ENCODE peak calls at places on chromosomes 5 and 9, in nine cellular contexts. W is psoas muscle; O is RWPE2; D is hepatocyte; L is aorta; E is cardiac muscle cell; K is HCT116; X is CD4-positive, CD25-positive, alpha-beta regulatory T cell; G is mammary epithelial cell. R is an unnamed sample.

GRCh38 chr9:83981126-83981871 is 694 bp downstream of the RMI1 start:
- DNase-seq in W (peak; percentile 16), O (no peak), D (peak; percentile 73), L (no peak), E (peak; percentile 54), K (no peak), X (no peak), G (peak; percentile 69), R (peak; percentile 80)

GRCh38 chr9:127293314-127293713 is 28.7 kb downstream of the GARNL3 start:
- DNase-seq in W (no peak), O (no peak), D (no peak), L (no peak), E (no peak), K (no peak), X (no peak), G (no peak), R (no peak)

GRCh38 chr5:14167211-14167845 is 24.2 kb downstream of the TRIO start:
- DNase-seq in W (no peak), O (no peak), D (no peak), L (no peak), E (peak; percentile 38), K (no peak), X (no peak), G (peak; percentile 55), R (no peak)

GRCh38 chr5:126027652-126028051 is 395.6 kb upstream of the GRAMD2B start:
- DNase-seq in W (no peak), O (no peak), D (no peak), L (no peak), E (no peak), K (no peak), X (no peak), G (no peak), R (no peak)

GRCh38 chr9:114805670-114806551 is at the start of gene TNFSF15:
- DNase-seq in W (peak; percentile 12), O (peak; percentile 84), D (peak; percentile 74), L (peak; percentile 47), E (no peak), K (no peak), X (no peak), G (peak; percentile 82), R (no peak)

GRCh38 chr9:120767451-120767850 is 25.8 kb downstream of the FBXW2 start:
- DNase-seq in W (no peak), O (no peak), D (no peak), L (no peak), E (no peak), K (no peak), X (no peak), G (peak; percentile 36), R (no peak)

GRCh38 chr5:67214036-67214435 is 17.4 kb upstream of the CD180 start:
- DNase-seq in W (no peak), O (no peak), D (no peak), L (no peak), E (no peak), K (no peak), X (no peak), G (peak; percentile 21), R (no peak)

GRCh38 chr5:81751836-81752643 is 1.1 kb upstream of the SSBP2 start:
- DNase-seq in W (no peak), O (no peak), D (no peak), L (peak; percentile 73), E (peak; percentile 21), K (no peak), X (no peak), G (peak; percentile 12), R (no peak)

GRCh38 chr9:85723220-85723619 is 18.5 kb downstream of the AGTPBP1 start:
- DNase-seq in W (no peak), O (no peak), D (peak; percentile 45), L (no peak), E (no peak), K (no peak), X (peak; percentile 9), G (no peak), R (peak; percentile 55)

GRCh38 chr9:121266906-121267650 is 884 bp upstream of the GSN start:
- DNase-seq in W (no peak), O (no peak), D (no peak), L (no peak), E (no peak), K (no peak), X (no peak), G (no peak), R (no peak)

GRCh38 chr5:87122171-87122977 is 145.3 kb upstream of the RASA1 start:
- DNase-seq in W (no peak), O (no peak), D (no peak), L (no peak), E (no peak), K (no peak), X (no peak), G (no peak), R (no peak)

GRCh38 chr5:77943851-77944250 is 167.7 kb upstream of the TBCA start:
- DNase-seq in W (no peak), O (no peak), D (no peak), L (no peak), E (no peak), K (no peak), X (no peak), G (no peak), R (no peak)

GRCh38 chr5:94471496-94471895 is 146.9 kb downstream of the KIAA0825 start:
- DNase-seq in W (no peak), O (no peak), D (peak; percentile 11), L (no peak), E (peak; percentile 12), K (no peak), X (no peak), G (no peak), R (no peak)

GRCh38 chr9:77486968-77487367 is 161.2 kb downstream of the GNA14 start:
- DNase-seq in W (no peak), O (no peak), D (no peak), L (no peak), E (no peak), K (no peak), X (no peak), G (peak; percentile 63), R (no peak)

DNA sequence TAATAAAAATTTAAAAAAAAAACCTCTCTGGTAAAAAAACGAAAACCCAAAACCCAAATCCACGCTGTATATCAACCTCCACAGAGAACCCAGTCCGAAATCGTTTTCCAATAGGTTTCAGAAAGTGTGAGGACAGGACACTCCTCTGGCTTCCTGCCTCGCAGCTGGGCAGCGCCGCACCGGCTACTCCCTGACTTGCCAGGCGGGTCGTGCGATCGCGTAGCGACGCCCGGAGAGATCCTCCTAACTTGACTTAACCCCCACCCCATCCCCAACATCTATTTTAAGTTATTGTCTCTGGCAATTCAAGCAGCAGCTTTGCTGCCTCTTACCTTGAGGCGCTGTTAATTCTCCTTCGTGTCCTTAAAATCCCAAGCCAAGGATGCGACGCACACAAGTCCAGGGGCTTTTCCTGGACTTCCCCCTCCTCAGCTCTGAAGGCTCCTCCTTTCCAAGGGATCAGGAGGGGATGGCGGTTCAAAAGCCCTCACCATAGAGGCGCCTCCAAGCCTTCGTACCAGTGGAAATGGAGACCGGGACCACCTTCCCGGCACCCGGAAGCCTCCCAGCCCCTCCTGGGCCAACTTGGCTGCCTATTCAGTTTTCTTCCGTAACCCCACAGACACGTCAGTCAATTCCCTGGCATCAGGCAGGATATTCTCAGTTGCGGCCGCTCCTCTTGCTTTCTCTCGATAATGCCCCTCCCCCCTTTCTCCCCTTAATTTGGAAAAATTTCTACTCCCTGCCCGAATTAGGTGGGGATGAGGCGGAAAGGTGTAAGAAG is 1639.5 kb upstream of the C9orf72 start:
- DNase-seq in W (no peak), O (no peak), D (peak; percentile 61), L (no peak), E (no peak), K (no peak), X (no peak), G (peak; percentile 52), R (no peak)
- H3K4me3 ChIP-seq in W (peak overlapping the region; percentile 36), O (peak overlapping the region; percentile 32), D (peak overlapping the region; percentile 67), L (no peak overlapping the region), E (peak overlapping the region; percentile 39), K (no peak overlapping the region), X (no peak overlapping the region), G (peak overlapping the region; percentile 98), R (peak overlapping the region; percentile 21)

GRCh38 chr9:95058121-95058785 is 259.3 kb downstream of the FANCC start:
- DNase-seq in W (no peak), O (no peak), D (no peak), L (no peak), E (no peak), K (no peak), X (no peak), G (no peak), R (no peak)
- H3K36me3 ChIP-seq in W (no peaks in the 10 kb centered on the region), O (peaks cover 56% of the 10 kb centered on the region), D (no peaks in the 10 kb centered on the region), L (no peaks in the 10 kb centered on the region), E (peaks cover 5% of the 10 kb centered on the region), K (peaks cover under 1% of the 10 kb centered on the region), X (no peaks in the 10 kb centered on the region), G (peaks cover 6% of the 10 kb centered on the region), R (peaks cover 3% of the 10 kb centered on the region)

DNA sequence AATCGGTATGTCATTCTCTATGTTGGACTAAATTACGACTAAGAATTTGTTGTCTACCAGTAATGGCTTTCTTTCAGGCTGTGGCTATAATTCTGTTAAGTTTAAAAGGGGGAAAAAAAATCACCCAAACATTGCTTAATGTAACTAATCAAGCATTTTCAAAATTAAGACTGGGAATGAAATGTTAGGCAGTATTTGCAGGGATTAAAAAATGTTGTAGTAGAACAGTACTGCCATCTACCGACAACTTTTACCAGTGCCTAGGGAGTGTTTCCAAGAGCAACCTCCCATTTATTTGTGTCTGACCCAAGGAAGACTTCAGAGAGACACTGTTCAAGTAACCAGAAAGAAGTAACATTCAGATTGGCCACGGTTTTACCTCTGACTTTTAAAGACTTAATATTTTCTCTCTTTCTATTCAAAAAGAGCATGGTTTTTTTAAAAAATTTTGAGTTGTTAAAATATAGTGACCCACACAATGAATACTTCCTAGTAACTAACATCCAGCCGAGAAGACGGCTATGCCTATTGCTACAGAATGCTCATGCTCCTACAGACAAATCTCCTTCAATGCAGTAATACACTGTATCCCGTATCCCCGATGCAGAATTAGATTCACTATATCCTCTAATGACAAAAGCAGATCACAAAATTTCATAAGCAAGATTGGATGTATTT is 92.4 kb downstream of the ARL15 start:
- DNase-seq in W (no peak), O (no peak), D (peak; percentile 75), L (no peak), E (peak; percentile 88), K (peak; percentile 39), X (no peak), G (peak; percentile 42), R (peak; percentile 72)
- H3K4me1 ChIP-seq in W (no peaks in the 10 kb centered on the region), O (no peaks in the 10 kb centered on the region), D (no peaks in the 10 kb centered on the region), L (peaks cover 1% of the 10 kb centered on the region), E (peaks cover 12% of the 10 kb centered on the region), K (no peaks in the 10 kb centered on the region), X (no peaks in the 10 kb centered on the region), G (no peaks in the 10 kb centered on the region), R (peaks cover under 1% of the 10 kb centered on the region)

GRCh38 chr5:139298242-139298641 is 4.7 kb downstream of the MATR3 start:
- DNase-seq in W (no peak), O (no peak), D (no peak), L (no peak), E (no peak), K (no peak), X (no peak), G (no peak), R (no peak)
- H3K4me3 ChIP-seq in W (peak overlapping the region; percentile 23), O (no peak overlapping the region), D (no peak overlapping the region), L (no peak overlapping the region), E (no peak overlapping the region), K (no peak overlapping the region), X (peak overlapping the region; percentile 61), G (no peak overlapping the region), R (no peak overlapping the region)

R was measured in HAP-1.